ENCODE peak calls at places on chromosomes 1 and 21, in nine cellular contexts. M, R, W, P, S, L, Q, E and T are unnamed samples.

GRCh38 chr1:235157150-235157549 is 3.9 kb downstream of the RBM34 start:
- DNase-seq in E (no peak), P (no peak), Q (no peak), S (no peak), M (no peak), W (no peak), R (no peak), L (no peak), T (no peak)

GRCh38 chr1:229447809-229448252 is 13.9 kb upstream of the ACTA1 start:
- DNase-seq in S (no peak), P (no peak), R (no peak), E (no peak), L (no peak), M (no peak), Q (no peak), W (no peak), T (no peak)

GRCh38 chr1:44151332-44151731 is 9.9 kb upstream of the KLF18 start:
- DNase-seq in W (no peak), L (no peak), S (no peak), Q (no peak), P (no peak), M (no peak), E (no peak), R (no peak), T (no peak)

GRCh38 chr1:181514298-181515290 is 31.3 kb downstream of the CACNA1E start:
- DNase-seq in P (no peak), M (no peak), E (no peak), S (no peak), R (no peak), L (no peak), W (peak; percentile 29), Q (no peak), T (peak; percentile 98)

GRCh38 chr21:19343711-19344110 is 940.1 kb upstream of the TMPRSS15 start:
- DNase-seq in Q (no peak), L (no peak), P (no peak), S (no peak), E (no peak), M (no peak), W (no peak), R (no peak), T (no peak)

GRCh38 chr1:158039380-158039779 is 45.9 kb downstream of the KIRREL1 start:
- DNase-seq in Q (no peak), L (no peak), P (peak; percentile 19), R (no peak), E (peak; percentile 28), W (no peak), S (peak; percentile 41), M (no peak), T (peak; percentile 17)

GRCh38 chr1:22521692-22522091 is 41.6 kb upstream of the EPHA8 start:
- DNase-seq in R (no peak), P (no peak), L (no peak), M (no peak), E (no peak), S (no peak), W (no peak), Q (no peak), T (no peak)

GRCh38 chr1:53359934-53360276 is 32.0 kb upstream of the LRP8 start:
- DNase-seq in W (no peak), P (no peak), L (no peak), M (no peak), S (no peak), R (no peak), E (no peak), Q (no peak), T (no peak)

GRCh38 chr1:41679994-41680393 is 195.5 kb upstream of the EDN2 start:
- DNase-seq in S (no peak), E (no peak), R (no peak), W (no peak), P (no peak), Q (no peak), L (no peak), M (no peak), T (no peak)

GRCh38 chr1:51776408-51776807 is 102.1 kb downstream of the NRDC start:
- DNase-seq in S (no peak), E (no peak), Q (no peak), P (no peak), L (no peak), W (no peak), R (no peak), M (no peak), T (no peak)

GRCh38 chr1:6113116-6113515 is 67.0 kb downstream of the CHD5 start:
- DNase-seq in Q (no peak), S (no peak), W (no peak), M (no peak), L (no peak), E (no peak), R (no peak), P (no peak), T (no peak)

GRCh38 chr1:153723687-153724086 is 4.2 kb upstream of the INTS3 start:
- DNase-seq in M (no peak), R (no peak), P (no peak), S (no peak), W (no peak), E (no peak), Q (no peak), L (no peak), T (no peak)

GRCh38 chr1:5994713-5995621 is 2.7 kb upstream of the NPHP4 start:
- DNase-seq in R (no peak), S (no peak), W (no peak), E (no peak), L (no peak), Q (no peak), P (no peak), M (no peak), T (no peak)

GRCh38 chr1:164380893-164381292 is 178.1 kb upstream of the PBX1 start:
- DNase-seq in R (no peak), S (peak; percentile 19), P (peak; percentile 61), E (no peak), Q (peak; percentile 5), M (no peak), W (no peak), L (no peak), T (peak; percentile 92)

GRCh38 chr1:30473920-30474817 is 249.2 kb downstream of the MATN1 start:
- DNase-seq in Q (no peak), W (no peak), E (no peak), R (no peak), L (peak; percentile 72), S (peak; percentile 7), M (no peak), P (no peak), T (peak; percentile 49)

GRCh38 chr1:10722803-10723202 is 73.6 kb downstream of the CASZ1 start:
- DNase-seq in W (no peak), R (no peak), M (no peak), E (no peak), L (no peak), S (no peak), Q (no peak), P (no peak), T (no peak)

GRCh38 chr1:15696956-15697521 is 12.9 kb downstream of the PLEKHM2 start:
- DNase-seq in Q (no peak), P (peak; percentile 16), W (no peak), L (no peak), E (no peak), M (no peak), R (no peak), S (no peak), T (no peak)

GRCh38 chr1:198231776-198232175 is 75.0 kb downstream of the NEK7 start:
- DNase-seq in L (no peak), R (no peak), P (no peak), M (no peak), Q (no peak), E (no peak), S (no peak), W (no peak), T (no peak)

GRCh38 chr1:32742132-32742947 is 39.8 kb upstream of the SYNC start:
- DNase-seq in S (no peak), E (no peak), L (no peak), P (no peak), M (no peak), Q (no peak), R (no peak), W (peak; percentile 61), T (peak; percentile 51)

GRCh38 chr1:3306583-3307285 is 147.7 kb upstream of the ARHGEF16 start:
- DNase-seq in S (peak; percentile 72), L (no peak), M (no peak), W (no peak), R (no peak), E (peak; percentile 87), Q (no peak), P (peak; percentile 77), T (no peak)

GRCh38 chr1:109793486-109794318 is 30.0 kb upstream of the EPS8L3 start:
- DNase-seq in E (peak; percentile 72), W (peak; percentile 95), Q (no peak), R (no peak), S (peak; percentile 72), P (peak; percentile 70), M (no peak), L (peak; percentile 77), T (peak; percentile 96)

GRCh38 chr1:62493656-62494055 is 56.8 kb downstream of the USP1 start:
- DNase-seq in S (peak; percentile 38), P (peak; percentile 3), W (no peak), R (no peak), L (no peak), M (no peak), E (peak; percentile 25), Q (no peak), T (no peak)

GRCh38 chr1:160496334-160496733 is 26.7 kb downstream of the SLAMF6 start:
- DNase-seq in E (no peak), R (no peak), M (no peak), P (no peak), Q (no peak), S (no peak), L (no peak), W (no peak), T (no peak)

GRCh38 chr1:116751149-116751548 is 3.1 kb upstream of the CD2 start:
- DNase-seq in W (no peak), E (no peak), L (no peak), R (no peak), M (no peak), Q (no peak), P (no peak), S (no peak), T (no peak)

GRCh38 chr1:57024855-57025254 is 59.0 kb upstream of the C8B start:
- DNase-seq in W (no peak), S (no peak), Q (no peak), L (no peak), E (no peak), M (no peak), R (no peak), P (no peak), T (peak; percentile 21)

GRCh38 chr1:116878804-116879477 is 30.8 kb upstream of the PTGFRN start:
- DNase-seq in Q (no peak), R (no peak), P (peak; percentile 78), W (peak; percentile 14), S (peak; percentile 27), L (no peak), M (no peak), E (peak; percentile 40), T (peak; percentile 97)

GRCh38 chr1:167935252-167936067 is 1.0 kb upstream of the DCAF6 start:
- DNase-seq in S (peak; percentile 52), R (peak; percentile 85), L (no peak), W (peak; percentile 77), Q (peak; percentile 21), M (no peak), E (peak; percentile 44), P (peak; percentile 51), T (peak; percentile 83)

GRCh38 chr1:207470927-207471326 is 16.8 kb downstream of the CR2 start:
- DNase-seq in R (no peak), P (no peak), L (no peak), Q (no peak), M (no peak), W (peak; percentile 39), S (no peak), E (no peak), T (no peak)

GRCh38 chr1:238492271-238492670 is 601.5 kb upstream of the ZP4 start:
- DNase-seq in Q (no peak), R (no peak), P (no peak), E (no peak), M (no peak), L (no peak), W (no peak), S (no peak), T (no peak)

GRCh38 chr1:36149973-36150295 is 648 bp upstream of the TRAPPC3 start:
- DNase-seq in S (no peak), R (no peak), M (no peak), E (no peak), L (no peak), Q (no peak), P (no peak), W (no peak), T (peak; percentile 59)

GRCh38 chr21:33127154-33127893 is 57.4 kb downstream of the OLIG1 start:
- DNase-seq in Q (peak; percentile 84), R (peak; percentile 37), P (peak; percentile 74), M (no peak), E (peak; percentile 63), L (no peak), W (peak; percentile 54), S (peak; percentile 73), T (peak; percentile 59)